ENCODE peak calls at places on chromosomes 12 and 14, in nine cellular contexts. G, V, Y, B, Q, A, I, S and K are unnamed samples.

GRCh38 chr12:10241276-10241675 is 28.6 kb downstream of the GABARAPL1 start:
- DNase-seq in G (no peak), V (no peak), Y (no peak), B (no peak), Q (no peak), A (no peak), I (no peak), S (no peak), K (no peak)

GRCh38 chr14:91374897-91375747 is 42.5 kb downstream of the CCDC88C start:
- DNase-seq in G (no peak), V (no peak), Y (no peak), B (no peak), Q (no peak), A (no peak), I (no peak), S (no peak), K (no peak)

GRCh38 chr14:102317564-102318248 is 1.8 kb upstream of the ZNF839 start:
- DNase-seq in G (no peak), V (no peak), Y (no peak), B (no peak), Q (peak; percentile 53), A (no peak), I (no peak), S (peak; percentile 26), K (peak; percentile 32)

GRCh38 chr12:32301216-32301615 is 98.1 kb upstream of the FGD4 start:
- DNase-seq in G (no peak), V (no peak), Y (no peak), B (no peak), Q (no peak), A (no peak), I (peak; percentile 24), S (no peak), K (peak; percentile 87)

GRCh38 chr12:124241776-124242528 is 52.9 kb upstream of the RFLNA start:
- DNase-seq in G (no peak), V (no peak), Y (no peak), B (no peak), Q (no peak), A (no peak), I (no peak), S (no peak), K (no peak)

GRCh38 chr12:50599366-50600095 is 94.7 kb downstream of the DIP2B start:
- DNase-seq in G (no peak), V (no peak), Y (no peak), B (no peak), Q (no peak), A (no peak), I (no peak), S (no peak), K (no peak)

GRCh38 chr12:54549774-54550451 is 512 bp downstream of the PDE1B start:
- DNase-seq in G (no peak), V (peak; percentile 24), Y (no peak), B (no peak), Q (peak; percentile 75), A (no peak), I (no peak), S (no peak), K (peak; percentile 47)

GRCh38 chr12:93058280-93058679 is 129.2 kb upstream of the EEA1 start:
- DNase-seq in G (no peak), V (no peak), Y (no peak), B (no peak), Q (no peak), A (no peak), I (no peak), S (no peak), K (no peak)

GRCh38 chr12:125890983-125891382 is 825.7 kb downstream of the AACS start:
- DNase-seq in G (no peak), V (no peak), Y (no peak), B (no peak), Q (no peak), A (no peak), I (no peak), S (no peak), K (no peak)

GRCh38 chr12:56629459-56630179 is 507 bp downstream of the BAZ2A start:
- DNase-seq in G (peak; percentile 68), V (peak; percentile 29), Y (peak; percentile 44), B (peak; percentile 57), Q (no peak), A (peak; percentile 15), I (no peak), S (peak; percentile 32), K (no peak)

GRCh38 chr12:76193961-76194360 is 109.5 kb upstream of the NAP1L1 start:
- DNase-seq in G (no peak), V (no peak), Y (no peak), B (no peak), Q (no peak), A (no peak), I (no peak), S (no peak), K (no peak)

GRCh38 chr14:100818221-100818699 is 7.7 kb upstream of the MEG3 start:
- DNase-seq in G (no peak), V (no peak), Y (no peak), B (no peak), Q (peak; percentile 45), A (no peak), I (no peak), S (no peak), K (no peak)

GRCh38 chr12:83514372-83514771 is 827.7 kb downstream of the TMTC2 start:
- DNase-seq in G (no peak), V (no peak), Y (no peak), B (no peak), Q (no peak), A (no peak), I (no peak), S (no peak), K (peak; percentile 49)

GRCh38 chr14:96905825-96906224 is 108.6 kb downstream of the VRK1 start:
- DNase-seq in G (no peak), V (no peak), Y (no peak), B (no peak), Q (no peak), A (no peak), I (peak; percentile 20), S (peak; percentile 22), K (no peak)

GRCh38 chr12:12467701-12468218 is 94.9 kb downstream of the DUSP16 start:
- DNase-seq in G (peak; percentile 48), V (no peak), Y (peak; percentile 31), B (no peak), Q (no peak), A (no peak), I (peak; percentile 35), S (no peak), K (peak; percentile 16)

GRCh38 chr12:14264777-14265176 is 100.7 kb upstream of the ATF7IP start:
- DNase-seq in G (no peak), V (no peak), Y (no peak), B (no peak), Q (no peak), A (no peak), I (no peak), S (no peak), K (no peak)

GRCh38 chr14:77002335-77002734 is 26.2 kb downstream of the IRF2BPL start:
- DNase-seq in G (no peak), V (no peak), Y (no peak), B (no peak), Q (no peak), A (no peak), I (no peak), S (no peak), K (no peak)

GRCh38 chr14:104215706-104216334 is 77.4 kb downstream of the KIF26A start:
- DNase-seq in G (peak; percentile 19), V (no peak), Y (no peak), B (no peak), Q (peak; percentile 69), A (no peak), I (no peak), S (no peak), K (no peak)

GRCh38 chr12:70876952-70877351 is 43.6 kb downstream of the PTPRR start:
- DNase-seq in G (no peak), V (no peak), Y (no peak), B (peak; percentile 5), Q (no peak), A (no peak), I (peak; percentile 38), S (peak; percentile 52), K (no peak)

GRCh38 chr12:127044841-127045240 is 1222.1 kb upstream of the TMEM132C start:
- DNase-seq in G (no peak), V (no peak), Y (no peak), B (no peak), Q (no peak), A (no peak), I (no peak), S (no peak), K (no peak)

GRCh38 chr14:77063581-77064289 is 34.3 kb upstream of the CIPC start:
- DNase-seq in G (no peak), V (no peak), Y (no peak), B (no peak), Q (no peak), A (no peak), I (peak; percentile 71), S (peak; percentile 62), K (no peak)

GRCh38 chr14:36580141-36580855 is 2.1 kb downstream of the NKX2-8 start:
- DNase-seq in G (no peak), V (no peak), Y (no peak), B (no peak), Q (no peak), A (no peak), I (no peak), S (no peak), K (no peak)

GRCh38 chr12:13194462-13195110 is 1.9 kb upstream of the EMP1 start:
- DNase-seq in G (peak; percentile 35), V (no peak), Y (no peak), B (no peak), Q (no peak), A (no peak), I (no peak), S (peak; percentile 47), K (no peak)

GRCh38 chr12:124995200-124995961 is 1.9 kb downstream of the BRI3BP start:
- DNase-seq in G (peak; percentile 46), V (no peak), Y (no peak), B (no peak), Q (no peak), A (no peak), I (no peak), S (no peak), K (no peak)

GRCh38 chr14:56115471-56115870 is 2.7 kb upstream of the PELI2 start:
- DNase-seq in G (no peak), V (no peak), Y (no peak), B (no peak), Q (no peak), A (no peak), I (no peak), S (no peak), K (no peak)

GRCh38 chr12:13547283-13547682 is 350.8 kb downstream of the EMP1 start:
- DNase-seq in G (no peak), V (no peak), Y (no peak), B (no peak), Q (no peak), A (no peak), I (no peak), S (no peak), K (no peak)

GRCh38 chr12:46358325-46358700 is 14.3 kb downstream of the SLC38A2 start:
- DNase-seq in G (no peak), V (no peak), Y (no peak), B (no peak), Q (no peak), A (no peak), I (no peak), S (no peak), K (no peak)

GRCh38 chr14:22668417-22668816 is 24.3 kb upstream of the OR6J1 start:
- DNase-seq in G (no peak), V (no peak), Y (no peak), B (no peak), Q (no peak), A (no peak), I (peak; percentile 79), S (peak; percentile 85), K (peak; percentile 58)

GRCh38 chr14:64645220-64645891 is 58.9 kb upstream of the PLEKHG3 start:
- DNase-seq in G (no peak), V (no peak), Y (no peak), B (no peak), Q (no peak), A (no peak), I (peak; percentile 87), S (peak; percentile 95), K (peak; percentile 96)

GRCh38 chr12:72511906-72512305 is 239.7 kb downstream of the TRHDE start:
- DNase-seq in G (no peak), V (no peak), Y (no peak), B (no peak), Q (no peak), A (no peak), I (peak; percentile 89), S (no peak), K (peak; percentile 87)

GRCh38 chr14:31895206-31895605 is 181.9 kb upstream of the ARHGAP5 start:
- DNase-seq in G (no peak), V (no peak), Y (no peak), B (no peak), Q (no peak), A (no peak), I (peak; percentile 79), S (peak; percentile 38), K (peak; percentile 8)